ENCODE peak calls at places on chromosomes 11 and 22, in seven cellular contexts. G, F, X, Z, P, J and U are unnamed samples.

GRCh38 chr22:36929621-36930020 is 16.2 kb downstream of the CSF2RB start:
- DNase-seq in Z (no peak), X (no peak), F (no peak), J (no peak), G (no peak), P (no peak), U (no peak)

GRCh38 chr11:76323804-76324203 is 57.1 kb downstream of the THAP12 start:
- DNase-seq in P (no peak), Z (no peak), J (no peak), G (no peak), X (no peak), F (peak; percentile 47), U (no peak)

GRCh38 chr11:110928373-110928772 is 216.1 kb upstream of the ARHGAP20 start:
- DNase-seq in P (no peak), F (no peak), Z (no peak), G (no peak), X (no peak), J (no peak), U (no peak)

GRCh38 chr11:69475866-69476714 is 5.4 kb upstream of the LINC01488 start:
- DNase-seq in J (no peak), G (no peak), P (no peak), X (no peak), F (peak; percentile 64), Z (no peak), U (no peak)

GRCh38 chr22:50610041-50610451 is 9.5 kb downstream of the MAPK8IP2 start:
- DNase-seq in F (no peak), X (no peak), Z (no peak), G (no peak), J (peak; percentile 39), P (no peak), U (no peak)

GRCh38 chr11:119337581-119338317 is 2.9 kb downstream of the C1QTNF5 start:
- DNase-seq in J (no peak), Z (no peak), X (no peak), F (peak; percentile 66), G (no peak), P (peak; percentile 49), U (no peak)

GRCh38 chr11:121467965-121468364 is 15.2 kb upstream of the SORL1-AS1 start:
- DNase-seq in J (no peak), X (no peak), F (no peak), Z (no peak), G (no peak), P (no peak), U (peak; percentile 25)

GRCh38 chr11:75916882-75917281 is 101.9 kb downstream of the UVRAG start:
- DNase-seq in G (no peak), X (no peak), F (no peak), P (no peak), Z (no peak), J (no peak), U (no peak)

GRCh38 chr11:24949406-24949805 is 452.6 kb downstream of the LUZP2 start:
- DNase-seq in G (no peak), J (no peak), X (no peak), Z (no peak), F (no peak), P (no peak), U (no peak)

GRCh38 chr11:2846056-2846455 is 39.5 kb downstream of the CDKN1C start:
- DNase-seq in G (no peak), P (peak; percentile 37), J (no peak), Z (no peak), X (no peak), F (no peak), U (no peak)

GRCh38 chr11:134564472-134565200 is 152.6 kb upstream of the B3GAT1 start:
- DNase-seq in Z (peak; percentile 56), X (no peak), F (no peak), G (no peak), J (no peak), P (no peak), U (no peak)

GRCh38 chr11:82927264-82927880 is 25.8 kb downstream of the DDIAS start:
- DNase-seq in X (no peak), G (no peak), F (no peak), Z (no peak), P (peak; percentile 73), J (no peak), U (no peak)

GRCh38 chr11:86248609-86249008 is 4.1 kb downstream of the EED start:
- DNase-seq in F (no peak), G (no peak), X (no peak), J (no peak), P (no peak), Z (no peak), U (no peak)

GRCh38 chr11:75734491-75735180 is 17.0 kb downstream of the MOGAT2 start:
- DNase-seq in J (no peak), P (peak; percentile 74), X (peak; percentile 50), Z (no peak), F (no peak), G (no peak), U (no peak)

GRCh38 chr11:116400081-116400480 is 372.7 kb downstream of the BUD13 start:
- DNase-seq in J (no peak), X (no peak), F (no peak), G (no peak), P (no peak), Z (no peak), U (no peak)

GRCh38 chr11:110621826-110622225 is 90.4 kb downstream of the ARHGAP20 start:
- DNase-seq in P (no peak), X (no peak), J (no peak), Z (no peak), G (no peak), F (no peak), U (no peak)

GRCh38 chr22:36369922-36370781 is 17.6 kb downstream of the MYH9 start:
- DNase-seq in F (peak; percentile 87), P (peak; percentile 92), J (no peak), X (peak; percentile 76), G (no peak), Z (no peak), U (no peak)

GRCh38 chr11:113546757-113547507 is 71.7 kb upstream of the DRD2 start:
- DNase-seq in P (no peak), J (no peak), G (no peak), Z (peak; percentile 32), F (no peak), X (no peak), U (no peak)

GRCh38 chr11:65915821-65916251 is 3.0 kb downstream of the C11orf68 start:
- DNase-seq in X (peak; percentile 55), G (peak; percentile 86), F (peak; percentile 84), P (peak; percentile 96), J (peak; percentile 70), Z (peak; percentile 98), U (peak; percentile 94)

GRCh38 chr22:23533328-23533762 is 46.7 kb downstream of the IGLL1 start:
- DNase-seq in J (peak; percentile 67), G (no peak), Z (no peak), P (no peak), X (no peak), F (peak; percentile 74), U (no peak)
- TF ChIP-seq CTCF in J (peak; percentile 18), G (no peak), Z (no peak), P (no peak), X (peak; percentile 17), F (peak; percentile 25), U (no peak)

GRCh38 chr11:73598719-73599379 is 937 bp upstream of the FAM168A start:
- DNase-seq in J (no peak), X (no peak), Z (no peak), F (no peak), P (no peak), G (no peak), U (no peak)
- TF ChIP-seq POLR2A in J (peak; percentile 1), X (no peak), Z (no peak), F (no peak), P (no peak), G (no peak), U (no peak)

GRCh38 chr11:101618691-101619090 is 34.9 kb upstream of the TRPC6 start:
- DNase-seq in J (no peak), X (no peak), P (no peak), G (no peak), F (no peak), Z (no peak), U (no peak)

GRCh38 chr11:101617735-101618332 is 34.0 kb upstream of the TRPC6 start:
- DNase-seq in G (no peak), P (no peak), F (no peak), Z (no peak), J (no peak), X (no peak), U (no peak)

GRCh38 chr11:101620026-101620425 is 36.2 kb upstream of the TRPC6 start:
- DNase-seq in X (no peak), G (no peak), J (no peak), F (no peak), P (no peak), Z (no peak), U (no peak)
- TF ChIP-seq CTCF in X (no peak), G (no peak), J (no peak), F (no peak), P (no peak), Z (no peak), U (no peak)

GRCh38 chr11:78022397-78023396 is at the start of gene KCTD14:
- DNase-seq in P (no peak), G (no peak), X (peak; percentile 75), Z (no peak), J (peak; percentile 59), F (no peak), U (peak; percentile 29)
- TF ChIP-seq POLR2A in P (no peak), G (no peak), X (no peak), Z (no peak), J (no peak), F (no peak), U (no peak)

GRCh38 chr11:102283088-102283487 is 34.2 kb upstream of the BIRC3 start:
- DNase-seq in Z (no peak), X (no peak), P (no peak), F (no peak), J (no peak), G (no peak), U (no peak)

GRCh38 chr11:102280237-102280833 is 36.9 kb upstream of the BIRC3 start:
- DNase-seq in G (no peak), Z (no peak), F (no peak), X (no peak), J (no peak), P (no peak), U (no peak)

GRCh38 chr11:102276302-102277182 is 40.7 kb upstream of the BIRC3 start:
- DNase-seq in X (no peak), F (no peak), J (no peak), P (no peak), Z (peak; percentile 37), G (no peak), U (no peak)

GRCh38 chr11:102284008-102284407 is 33.3 kb upstream of the BIRC3 start:
- DNase-seq in P (no peak), J (no peak), G (no peak), F (no peak), X (no peak), Z (no peak), U (no peak)

DNA sequence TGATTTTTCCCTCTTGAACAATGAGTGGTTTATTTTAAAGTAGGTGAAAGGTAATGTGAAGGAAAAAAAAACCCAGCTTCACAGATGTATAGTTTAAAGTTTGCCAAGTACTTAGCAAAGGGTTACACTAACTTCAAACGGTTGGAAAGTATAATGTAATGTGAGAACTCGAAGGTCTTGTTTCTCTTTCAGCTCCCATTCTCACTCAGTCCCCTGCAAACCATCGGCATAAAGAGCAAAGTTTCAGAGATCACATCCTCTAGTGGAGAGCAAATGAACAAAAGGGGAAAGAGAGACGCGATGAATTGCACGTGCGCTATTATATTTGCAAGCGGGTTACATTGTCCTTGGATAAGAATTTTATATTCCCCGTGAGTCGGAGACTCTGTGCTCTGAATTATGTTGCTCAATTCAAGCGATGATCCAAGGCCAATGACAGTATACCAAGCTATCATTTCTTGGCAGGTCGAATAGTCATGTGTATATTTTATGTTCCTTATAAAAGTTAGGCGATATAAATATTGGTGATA is 37.6 kb upstream of the BIRC3 start:
- DNase-seq in P (no peak), X (no peak), G (peak; percentile 68), J (no peak), F (no peak), Z (no peak), U (peak; percentile 28)
- TF ChIP-seq CTCF in P (no peak), X (no peak), G (no peak), J (no peak), F (no peak), Z (peak; percentile 40), U (peak; percentile 14)